ENCODE peak calls at places on chromosomes 5 and 9, in four cellular contexts. B, I, Y and Z are unnamed samples.

GRCh38 chr9:93958875-93959682 is 3.9 kb upstream of the BARX1 start:
- DNase-seq in B (no peak), I (no peak), Y (peak), Z (peak)

GRCh38 chr9:115597330-115597729 is 479.4 kb upstream of the TNC start:
- DNase-seq in B (no peak), I (no peak), Y (peak), Z (no peak)

GRCh38 chr9:107705521-107705920 is 216.0 kb upstream of the KLF4 start:
- DNase-seq in B (peak), I (no peak), Y (peak), Z (no peak)

GRCh38 chr9:2014148-2014547 is 999 bp upstream of the SMARCA2 start:
- DNase-seq in B (no peak), I (no peak), Y (peak), Z (no peak)

GRCh38 chr5:73375949-73376348 is 72.6 kb downstream of the FOXD1 start:
- DNase-seq in B (no peak), I (no peak), Y (no peak), Z (no peak)

GRCh38 chr5:151225071-151225470 is 1.2 kb upstream of the CCDC69 start:
- DNase-seq in B (no peak), I (no peak), Y (no peak), Z (no peak)

GRCh38 chr5:180215738-180216630 is 7.0 kb upstream of the RASGEF1C start:
- DNase-seq in B (no peak), I (no peak), Y (no peak), Z (no peak)

GRCh38 chr5:176365663-176366574 is 632 bp downstream of the ARL10 start:
- DNase-seq in B (peak), I (peak), Y (peak), Z (peak)

GRCh38 chr5:89087551-89088318 is 204.8 kb upstream of the MEF2C start:
- DNase-seq in B (no peak), I (no peak), Y (no peak), Z (no peak)

GRCh38 chr5:113166710-113167366 is 190.2 kb downstream of the DCP2 start:
- DNase-seq in B (peak), I (no peak), Y (peak), Z (peak)

GRCh38 chr5:150341989-150342388 is 15.5 kb upstream of the TCOF1 start:
- DNase-seq in B (no peak), I (no peak), Y (no peak), Z (no peak)

GRCh38 chr5:14405706-14406553 is 175.7 kb upstream of the OTULINL start:
- DNase-seq in B (no peak), I (no peak), Y (peak), Z (peak)

GRCh38 chr9:4864234-4864661 is 71.5 kb downstream of the RCL1 start:
- DNase-seq in B (no peak), I (no peak), Y (no peak), Z (no peak)

GRCh38 chr9:130235558-130236435 is 29.8 kb upstream of the HMCN2 start:
- DNase-seq in B (peak), I (peak), Y (peak), Z (peak)

GRCh38 chr9:111298831-111299603 is 31.0 kb downstream of the OR2K2 start:
- DNase-seq in B (peak), I (peak), Y (peak), Z (peak)

GRCh38 chr9:21935631-21936030 is 58.6 kb downstream of the CDKN2A start:
- DNase-seq in B (no peak), I (no peak), Y (no peak), Z (no peak)

GRCh38 chr9:131690462-131690861 is 49.4 kb downstream of the RAPGEF1 start:
- DNase-seq in B (no peak), I (no peak), Y (no peak), Z (no peak)

GRCh38 chr5:130546216-130546615 is 618.8 kb downstream of the HINT1 start:
- DNase-seq in B (peak), I (no peak), Y (peak), Z (no peak)

GRCh38 chr5:112737088-112737471 is 605 bp upstream of the APC start:
- DNase-seq in B (no peak), I (no peak), Y (peak), Z (no peak)

GRCh38 chr9:105957830-105958229 is 263.5 kb downstream of the TMEM38B start:
- DNase-seq in B (no peak), I (no peak), Y (no peak), Z (no peak)

GRCh38 chr5:98936948-98937715 is 8.3 kb upstream of the CHD1 start:
- DNase-seq in B (no peak), I (no peak), Y (no peak), Z (no peak)

GRCh38 chr9:137319434-137319975 is 17.4 kb upstream of the NRARP start:
- DNase-seq in B (no peak), I (peak), Y (no peak), Z (no peak)

GRCh38 chr9:127741831-127742434 is 6.8 kb upstream of the TOR2A start:
- DNase-seq in B (no peak), I (peak), Y (peak), Z (peak)

GRCh38 chr9:88954073-88954472 is 37.2 kb upstream of the S1PR3 start:
- DNase-seq in B (no peak), I (no peak), Y (peak), Z (no peak)

GRCh38 chr9:131667576-131667975 is 72.3 kb downstream of the RAPGEF1 start:
- DNase-seq in B (no peak), I (no peak), Y (peak), Z (no peak)

GRCh38 chr9:136826703-136827582 is 15.3 kb upstream of the AJM1 start:
- DNase-seq in B (no peak), I (peak), Y (no peak), Z (no peak)

GRCh38 chr5:91528831-91529230 is 145.7 kb upstream of the ARRDC3 start:
- DNase-seq in B (no peak), I (no peak), Y (no peak), Z (no peak)

GRCh38 chr9:130933114-130934046 is 5.7 kb downstream of the FIBCD1 start:
- DNase-seq in B (peak), I (no peak), Y (peak), Z (peak)

GRCh38 chr9:119412399-119412798 is 43.2 kb upstream of the BRINP1 start:
- DNase-seq in B (no peak), I (no peak), Y (no peak), Z (peak)

GRCh38 chr9:25678147-25678666 is at the start of gene TUSC1:
- DNase-seq in B (peak), I (peak), Y (peak), Z (peak)

GRCh38 chr5:73998496-73998895 is 372.5 kb downstream of the ARHGEF28 start:
- DNase-seq in B (no peak), I (no peak), Y (peak), Z (no peak)

GRCh38 chr5:132277971-132278964 is 15.9 kb upstream of the SLC22A4 start:
- DNase-seq in B (no peak), I (no peak), Y (no peak), Z (peak)

GRCh38 chr9:93452710-93453046 is 703 bp downstream of the FAM120AOS start:
- DNase-seq in B (no peak), I (peak), Y (no peak), Z (peak)

GRCh38 chr5:112174959-112175594 is 244.0 kb downstream of the EPB41L4A start:
- DNase-seq in B (peak), I (no peak), Y (peak), Z (peak)

GRCh38 chr9:95649801-95650213 is 133.0 kb upstream of the PTCH1 start:
- DNase-seq in B (no peak), I (no peak), Y (no peak), Z (no peak)

GRCh38 chr5:32278403-32278802 is 34.3 kb downstream of the MTMR12 start:
- DNase-seq in B (no peak), I (no peak), Y (peak), Z (peak)

GRCh38 chr5:31993182-31993961 is 180.7 kb downstream of the GOLPH3 start:
- DNase-seq in B (no peak), I (no peak), Y (peak), Z (no peak)

GRCh38 chr9:21607576-21607975 is 125.5 kb upstream of the IFNE start:
- DNase-seq in B (no peak), I (no peak), Y (peak), Z (no peak)

GRCh38 chr5:105882956-105883481 is 1787.7 kb downstream of the EFNA5 start:
- DNase-seq in B (peak), I (no peak), Y (no peak), Z (no peak)

GRCh38 chr5:54304031-54304430 is 6.3 kb downstream of the ARL15 start:
- DNase-seq in B (no peak), I (no peak), Y (no peak), Z (no peak)

GRCh38 chr5:54301852-54302251 is 8.5 kb downstream of the ARL15 start:
- DNase-seq in B (no peak), I (no peak), Y (no peak), Z (no peak)

GRCh38 chr5:54298947-54299346 is 11.4 kb downstream of the ARL15 start:
- DNase-seq in B (no peak), I (no peak), Y (no peak), Z (no peak)

GRCh38 chr5:54301215-54301614 is 9.2 kb downstream of the ARL15 start:
- DNase-seq in B (no peak), I (no peak), Y (peak), Z (no peak)

DNA sequence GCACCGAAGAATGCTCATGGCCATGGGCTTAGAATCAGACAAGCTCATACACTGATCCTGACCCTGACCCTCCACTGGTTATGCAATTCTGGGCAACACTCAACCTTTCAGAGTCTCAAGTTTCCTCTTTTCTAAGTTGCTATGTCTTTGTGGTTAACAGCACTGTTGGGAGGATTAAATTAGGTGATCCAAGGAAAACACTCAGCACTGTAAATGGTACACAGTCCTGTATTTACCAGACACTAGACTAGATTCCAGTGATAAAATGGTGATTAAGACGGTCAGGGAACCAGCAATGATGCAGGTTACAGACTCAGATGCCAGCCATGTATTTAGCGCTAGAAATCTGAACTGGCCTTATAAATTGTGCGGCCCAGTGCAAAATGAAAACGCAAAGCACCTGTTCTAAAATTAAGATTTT is 8.1 kb downstream of the ARL15 start:
- DNase-seq in B (no peak), I (no peak), Y (peak), Z (no peak)
- TF ChIP-seq CTCF in B (no peak), I (no peak), Y (no peak), Z (no peak)

GRCh38 chr5:137888489-137888874 is 775 bp upstream of the PKD2L2 start:
- DNase-seq in B (no peak), I (no peak), Y (peak), Z (no peak)

GRCh38 chr5:137894586-137894985 is 5.3 kb downstream of the PKD2L2 start:
- DNase-seq in B (no peak), I (no peak), Y (no peak), Z (no peak)

GRCh38 chr5:137890850-137891249 is 1.6 kb downstream of the PKD2L2 start:
- DNase-seq in B (no peak), I (no peak), Y (no peak), Z (peak)

GRCh38 chr5:137888875-137889759 is at the start of gene PKD2L2:
- DNase-seq in B (no peak), I (peak), Y (peak), Z (peak)

GRCh38 chr5:137891849-137892248 is 2.6 kb downstream of the PKD2L2 start:
- DNase-seq in B (no peak), I (no peak), Y (no peak), Z (no peak)
- TF ChIP-seq CTCF in B (peak), I (peak), Y (peak), Z (no peak)

DNA sequence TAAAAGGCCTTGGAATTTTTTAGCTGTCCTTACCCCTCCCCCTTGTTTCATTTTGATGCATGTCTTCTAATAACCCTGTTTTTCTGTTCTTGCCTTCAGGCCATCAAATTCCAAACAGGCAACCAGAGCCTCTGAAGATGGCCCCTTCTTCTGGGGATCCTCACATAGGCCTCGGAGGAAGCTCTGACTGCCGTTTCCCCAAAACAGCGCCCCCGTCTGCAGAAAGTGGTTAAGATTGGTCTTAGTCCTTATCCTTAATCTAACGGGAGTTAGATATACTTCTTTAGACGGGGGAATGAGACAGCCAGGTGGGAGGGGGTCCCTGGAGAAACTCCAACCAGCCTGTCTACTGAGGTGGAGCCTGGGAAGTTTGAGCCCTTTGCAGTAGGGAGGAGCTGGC is 226.3 kb upstream of the ZNF608 start:
- DNase-seq in B (no peak), I (no peak), Y (no peak), Z (no peak)
- TF ChIP-seq CTCF in B (no peak), I (no peak), Y (no peak), Z (no peak)

DNA sequence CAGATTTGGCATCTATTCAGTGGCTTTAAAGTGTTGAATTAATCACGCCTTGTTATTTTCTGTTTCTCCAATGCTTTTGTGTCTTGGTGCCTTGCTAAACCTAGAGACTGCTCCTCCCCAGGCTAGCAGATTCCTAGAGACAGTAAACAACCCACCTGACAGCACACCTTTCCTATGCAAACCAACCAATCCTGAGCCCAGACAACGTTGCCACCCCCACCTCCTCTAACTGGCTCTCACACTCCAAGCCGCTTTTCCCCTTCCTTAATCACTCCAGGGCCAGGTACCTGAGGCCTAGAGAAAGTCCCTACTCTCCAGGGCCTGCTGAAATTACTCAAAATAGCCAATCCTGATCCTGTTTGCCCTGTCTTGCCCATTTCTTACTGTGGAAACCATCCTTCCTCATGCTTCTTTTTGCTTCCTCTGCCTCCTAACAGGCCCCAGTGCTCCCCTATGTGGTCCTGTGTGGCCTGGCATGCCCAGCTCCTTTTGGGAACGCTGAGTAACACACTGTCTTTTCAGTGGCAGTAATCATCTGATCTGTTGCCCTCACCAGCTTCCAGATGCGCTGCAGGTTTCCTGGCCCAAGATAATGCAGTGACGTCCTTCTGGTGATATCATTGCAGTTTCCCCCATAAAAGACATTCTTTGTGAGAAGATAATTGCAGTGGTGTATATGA is 53.4 kb downstream of the GAS1 start:
- DNase-seq in B (no peak), I (no peak), Y (no peak), Z (no peak)
- TF ChIP-seq CTCF in B (no peak), I (no peak), Y (peak), Z (no peak)

GRCh38 chr9:135437259-135437658 is 42.3 kb upstream of the PPP1R26 start:
- DNase-seq in B (no peak), I (no peak), Y (no peak), Z (no peak)

GRCh38 chr9:135443811-135444470 is 35.6 kb upstream of the PPP1R26 start:
- DNase-seq in B (no peak), I (no peak), Y (no peak), Z (no peak)

GRCh38 chr9:135439916-135440315 is 39.7 kb upstream of the PPP1R26 start:
- DNase-seq in B (no peak), I (no peak), Y (no peak), Z (no peak)

DNA sequence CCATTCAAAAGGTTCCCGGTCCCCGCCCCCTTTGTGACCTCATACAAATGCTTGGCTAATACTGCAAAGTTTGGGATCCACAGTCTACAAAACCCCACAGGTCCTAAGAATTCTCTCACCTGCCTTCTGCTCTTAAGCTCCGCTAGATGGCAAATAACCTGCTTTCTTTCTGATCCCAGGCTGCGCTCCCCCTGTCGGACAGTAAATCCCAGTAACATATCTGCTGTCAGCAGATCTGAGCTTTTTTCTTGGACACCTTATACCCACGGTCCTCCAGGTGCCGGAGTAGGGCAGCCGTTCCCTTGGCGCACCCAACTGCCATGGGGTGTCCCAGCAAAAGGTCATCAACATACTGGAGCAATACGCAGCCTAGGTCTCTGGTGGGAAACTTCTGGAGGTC is 39.0 kb upstream of the PPP1R26 start:
- DNase-seq in B (no peak), I (no peak), Y (no peak), Z (no peak)
- TF ChIP-seq CTCF in B (no peak), I (no peak), Y (no peak), Z (no peak)

GRCh38 chr5:118981783-118982182 is 6.6 kb downstream of the DTWD2 start:
- DNase-seq in B (peak), I (no peak), Y (no peak), Z (no peak)
- TF ChIP-seq CTCF in B (no peak), I (no peak), Y (no peak), Z (no peak)